ENCODE peak calls at places on chromosome 2, in nine cellular contexts. B, T, D, E, R, A, F, U and P are unnamed samples.

GRCh38 chr2:170404846-170405245 is 226.9 kb downstream of the MYO3B start:
- DNase-seq in U (no peak), R (no peak), T (no peak), E (no peak), D (no peak), F (no peak), B (no peak), A (no peak), P (no peak)

GRCh38 chr2:170828533-170828916 is 11.8 kb downstream of the GAD1 start:
- DNase-seq in U (no peak), D (no peak), B (no peak), R (no peak), T (no peak), F (no peak), E (no peak), A (no peak), P (no peak)

GRCh38 chr2:23273786-23274185 is 111.2 kb upstream of the KLHL29 start:
- DNase-seq in F (no peak), U (no peak), A (no peak), B (no peak), D (no peak), E (no peak), T (no peak), R (no peak), P (no peak)

GRCh38 chr2:55947759-55948158 is 24.2 kb upstream of the EFEMP1 start:
- DNase-seq in D (no peak), R (no peak), B (no peak), E (no peak), A (no peak), T (no peak), U (no peak), F (no peak), P (no peak)

GRCh38 chr2:190607657-190608357 is 41.1 kb upstream of the NAB1 start:
- DNase-seq in F (no peak), R (peak), E (no peak), U (no peak), B (no peak), D (no peak), A (no peak), T (no peak), P (no peak)

GRCh38 chr2:142020368-142020767 is 110.4 kb downstream of the LRP1B start:
- DNase-seq in B (no peak), R (no peak), F (no peak), E (no peak), D (no peak), T (no peak), A (no peak), U (no peak), P (no peak)

GRCh38 chr2:84383271-84383670 is 75.8 kb downstream of the SUCLG1 start:
- DNase-seq in F (no peak), D (no peak), T (no peak), B (no peak), U (no peak), E (no peak), A (no peak), R (no peak), P (no peak)

GRCh38 chr2:239936838-239937581 is 88.1 kb downstream of the NDUFA10 start:
- DNase-seq in D (no peak), B (no peak), U (no peak), F (no peak), E (peak), A (peak), R (no peak), T (no peak), P (peak)

GRCh38 chr2:120620025-120620793 is 115.5 kb upstream of the GLI2 start:
- DNase-seq in B (no peak), D (no peak), R (peak), T (no peak), F (peak), A (no peak), E (no peak), U (no peak), P (no peak)

GRCh38 chr2:8479298-8479697 is 202.6 kb upstream of the ID2 start:
- DNase-seq in T (no peak), R (no peak), U (no peak), B (no peak), F (no peak), D (no peak), E (no peak), A (no peak), P (no peak)

GRCh38 chr2:170432823-170433222 is 254.9 kb downstream of the MYO3B start:
- DNase-seq in E (no peak), R (no peak), A (no peak), B (no peak), U (no peak), T (no peak), D (no peak), F (no peak), P (no peak)

GRCh38 chr2:138207531-138207930 is 243.3 kb downstream of the HNMT start:
- DNase-seq in B (no peak), R (no peak), U (no peak), F (no peak), D (no peak), A (no peak), T (no peak), E (no peak), P (no peak)

GRCh38 chr2:39715095-39715494 is 49.4 kb downstream of the TMEM178A start:
- DNase-seq in R (no peak), U (no peak), A (no peak), D (no peak), E (no peak), B (no peak), T (no peak), F (no peak), P (no peak)

GRCh38 chr2:163698857-163699256 is 37.0 kb downstream of the FIGN start:
- DNase-seq in E (no peak), F (no peak), B (peak), A (no peak), U (no peak), D (no peak), T (no peak), R (no peak), P (no peak)

GRCh38 chr2:23291274-23291673 is 93.7 kb upstream of the KLHL29 start:
- DNase-seq in B (no peak), A (no peak), U (no peak), F (no peak), T (no peak), E (no peak), R (no peak), D (no peak), P (no peak)

GRCh38 chr2:179429060-179429471 is 164.4 kb upstream of the SESTD1 start:
- DNase-seq in A (no peak), F (no peak), E (no peak), T (no peak), B (peak), D (no peak), R (no peak), U (no peak), P (no peak)

GRCh38 chr2:141611-142010 is 95.3 kb upstream of the FAM110C start:
- DNase-seq in A (no peak), E (no peak), B (no peak), T (no peak), U (no peak), F (no peak), R (no peak), D (no peak), P (no peak)

GRCh38 chr2:133667-134593 is 87.6 kb upstream of the FAM110C start:
- DNase-seq in F (no peak), D (no peak), U (no peak), T (no peak), R (no peak), B (no peak), E (no peak), A (no peak), P (no peak)

GRCh38 chr2:136670-137069 is 90.4 kb upstream of the FAM110C start:
- DNase-seq in R (no peak), D (no peak), T (no peak), E (no peak), U (no peak), B (no peak), F (no peak), A (no peak), P (no peak)
- TF ChIP-seq CTCF in R (no peak), D (no peak), T (no peak), E (no peak), U (no peak), B (no peak), F (no peak), A (no peak), P (no peak)

DNA sequence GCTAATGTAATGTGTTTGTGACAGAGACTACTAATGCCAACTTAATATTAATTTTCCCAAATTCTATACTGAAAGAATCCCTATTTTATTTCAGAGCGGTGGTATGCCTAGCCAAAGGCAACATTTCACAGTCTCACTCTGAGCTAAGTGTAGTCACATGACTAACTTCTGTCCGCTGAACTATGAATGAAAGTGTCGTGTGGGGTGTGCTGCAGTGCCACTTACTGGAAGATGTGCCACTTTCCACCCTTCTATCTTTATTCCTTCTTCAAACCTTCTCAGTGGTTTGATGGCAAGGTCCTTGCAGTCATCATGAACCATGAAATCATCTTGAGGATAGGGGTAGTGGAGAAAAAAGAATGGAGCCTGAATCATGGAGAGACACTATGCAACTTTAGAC is 47.3 kb upstream of the C1D start:
- DNase-seq in U (no peak), F (no peak), R (no peak), B (no peak), D (no peak), A (no peak), T (no peak), E (no peak), P (no peak)
- TF ChIP-seq CTCF in U (no peak), F (no peak), R (peak), B (no peak), D (no peak), A (no peak), T (no peak), E (no peak), P (no peak)

GRCh38 chr2:172109256-172109655 is 6.6 kb upstream of the DLX2 start:
- DNase-seq in R (no peak), F (no peak), A (no peak), T (no peak), B (no peak), U (no peak), D (no peak), E (no peak), P (no peak)

GRCh38 chr2:172116107-172116506 is 13.4 kb upstream of the DLX2 start:
- DNase-seq in F (no peak), U (no peak), A (no peak), D (no peak), B (no peak), T (no peak), R (no peak), E (no peak), P (no peak)

GRCh38 chr2:172109670-172110421 is 7.1 kb upstream of the DLX2 start:
- DNase-seq in D (no peak), T (peak), F (no peak), A (no peak), U (no peak), B (peak), R (no peak), E (no peak), P (no peak)

GRCh38 chr2:172114579-172114978 is 11.9 kb upstream of the DLX2 start:
- DNase-seq in T (no peak), F (no peak), A (no peak), E (no peak), R (no peak), D (no peak), U (no peak), B (no peak), P (no peak)

DNA sequence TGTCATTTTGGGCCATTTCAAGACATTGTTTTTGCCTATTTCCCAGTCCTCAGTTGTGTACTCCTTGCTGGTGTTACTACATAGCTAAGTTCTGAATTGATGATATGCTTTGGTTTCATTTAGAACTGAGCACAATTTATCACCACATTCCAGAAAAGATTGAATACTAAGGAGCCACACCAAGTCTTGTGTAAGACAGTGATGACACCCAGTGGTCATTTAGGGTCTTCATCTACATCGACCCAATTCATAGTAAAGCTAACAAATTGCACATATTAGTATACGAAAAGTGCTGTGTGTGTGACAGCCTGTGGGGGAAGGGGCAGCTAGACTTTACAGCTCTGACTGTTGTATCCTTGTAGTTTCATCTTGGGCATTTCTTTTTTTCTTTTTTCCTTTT is 10.9 kb upstream of the DLX2 start:
- DNase-seq in F (no peak), E (no peak), A (no peak), B (peak), U (no peak), D (no peak), T (no peak), R (no peak), P (no peak)
- TF ChIP-seq CTCF in F (peak), E (peak), A (no peak), B (peak), U (peak), D (no peak), T (peak), R (peak), P (no peak)

DNA sequence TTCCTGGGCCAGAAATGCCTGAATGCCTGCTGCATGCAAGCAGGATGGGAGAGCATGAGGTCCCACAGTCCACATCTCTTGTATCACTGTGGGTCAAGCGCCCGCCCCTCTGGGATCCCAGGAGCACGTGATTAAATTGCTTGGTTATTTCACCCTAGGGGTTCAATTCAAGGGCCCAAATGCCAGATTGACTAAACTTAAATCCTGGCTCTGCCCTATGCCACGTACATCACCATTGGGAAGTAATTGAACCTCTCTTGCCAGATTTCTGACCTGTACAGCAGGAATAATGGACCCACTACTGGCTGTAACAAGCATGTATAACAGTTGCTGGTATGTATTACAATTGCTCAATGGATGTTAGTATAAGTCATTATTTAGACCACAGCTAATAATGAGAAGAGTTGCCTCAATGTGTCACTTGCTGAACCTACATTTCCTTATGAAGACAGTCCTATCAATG is 19.9 kb downstream of the FHL2 start:
- DNase-seq in T (no peak), U (no peak), A (no peak), E (no peak), F (no peak), R (no peak), B (no peak), D (no peak), P (no peak)
- TF ChIP-seq CTCF in T (no peak), U (no peak), A (no peak), E (no peak), F (no peak), R (no peak), B (no peak), D (no peak), P (no peak)

DNA sequence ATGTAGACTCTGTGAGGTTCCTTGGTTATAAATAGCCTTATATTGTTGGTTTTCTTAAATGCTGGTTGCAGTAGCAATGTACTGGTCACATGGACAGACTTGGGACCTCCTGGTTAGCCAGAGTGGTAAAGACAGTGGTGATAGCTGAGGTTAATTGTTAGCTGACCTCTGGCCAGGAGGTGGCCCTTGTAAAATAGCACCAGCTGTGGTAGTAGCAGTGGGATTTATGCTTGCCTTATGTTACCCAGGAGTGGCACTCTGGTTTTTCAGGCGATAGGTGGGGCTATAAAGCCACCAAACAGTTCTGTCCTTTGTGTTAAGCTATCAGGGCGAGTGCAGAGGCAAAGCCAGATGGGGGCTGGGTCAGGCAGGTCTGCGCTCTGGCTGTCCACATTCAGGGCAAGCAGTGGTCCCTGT is 94.8 kb upstream of the SRD5A2 start:
- DNase-seq in D (no peak), E (no peak), F (no peak), A (no peak), R (peak), U (no peak), B (peak), T (peak), P (no peak)
- TF ChIP-seq CTCF in D (no peak), E (no peak), F (no peak), A (no peak), R (peak), U (no peak), B (peak), T (no peak), P (no peak)

GRCh38 chr2:205835982-205836381 is 153.7 kb downstream of the NRP2 start:
- DNase-seq in A (no peak), B (no peak), E (no peak), U (no peak), D (no peak), T (no peak), F (no peak), R (no peak), P (no peak)

GRCh38 chr2:205834776-205835175 is 152.5 kb downstream of the NRP2 start:
- DNase-seq in F (no peak), U (no peak), T (no peak), B (no peak), E (no peak), A (no peak), D (no peak), R (no peak), P (no peak)

GRCh38 chr2:205833874-205834273 is 151.6 kb downstream of the NRP2 start:
- DNase-seq in T (no peak), R (no peak), F (no peak), A (no peak), U (no peak), B (no peak), E (no peak), D (no peak), P (no peak)

GRCh38 chr2:205837663-205838062 is 155.4 kb downstream of the NRP2 start:
- DNase-seq in U (no peak), T (no peak), A (no peak), B (no peak), F (no peak), D (no peak), E (no peak), R (no peak), P (no peak)

DNA sequence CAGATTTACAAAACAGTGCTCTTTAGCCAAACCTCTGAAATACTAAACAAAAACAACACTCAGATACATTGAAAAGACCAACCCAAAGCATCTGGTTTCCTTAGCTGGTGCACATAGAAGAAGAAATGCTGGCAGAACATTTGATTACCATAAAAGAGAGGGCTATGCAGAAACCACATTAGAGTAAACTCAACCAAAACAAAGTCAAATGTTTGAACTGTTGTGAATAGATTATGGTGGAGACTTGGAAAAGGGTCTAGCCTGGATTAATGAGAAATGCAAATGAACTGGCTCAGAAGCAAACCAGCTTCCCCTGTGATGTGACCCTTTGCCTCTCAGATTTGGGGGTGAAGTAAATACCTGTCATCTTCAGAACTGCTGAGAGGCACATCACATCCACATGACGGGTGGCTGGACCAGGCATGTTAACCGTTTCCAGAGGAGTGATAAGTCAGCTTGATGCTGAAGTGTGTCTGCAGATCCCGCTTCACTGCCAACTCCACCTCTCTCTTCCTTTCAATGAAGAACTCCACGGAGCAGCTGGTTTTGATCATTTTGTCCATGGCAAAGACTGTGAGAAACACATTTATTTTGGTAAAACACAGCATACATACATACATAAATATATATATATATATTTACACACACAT is 153.1 kb downstream of the NRP2 start:
- DNase-seq in T (no peak), E (no peak), R (no peak), B (no peak), F (no peak), U (no peak), A (no peak), D (no peak), P (no peak)
- TF ChIP-seq CTCF in T (no peak), E (no peak), R (no peak), B (no peak), F (no peak), U (no peak), A (no peak), D (no peak), P (no peak)

DNA sequence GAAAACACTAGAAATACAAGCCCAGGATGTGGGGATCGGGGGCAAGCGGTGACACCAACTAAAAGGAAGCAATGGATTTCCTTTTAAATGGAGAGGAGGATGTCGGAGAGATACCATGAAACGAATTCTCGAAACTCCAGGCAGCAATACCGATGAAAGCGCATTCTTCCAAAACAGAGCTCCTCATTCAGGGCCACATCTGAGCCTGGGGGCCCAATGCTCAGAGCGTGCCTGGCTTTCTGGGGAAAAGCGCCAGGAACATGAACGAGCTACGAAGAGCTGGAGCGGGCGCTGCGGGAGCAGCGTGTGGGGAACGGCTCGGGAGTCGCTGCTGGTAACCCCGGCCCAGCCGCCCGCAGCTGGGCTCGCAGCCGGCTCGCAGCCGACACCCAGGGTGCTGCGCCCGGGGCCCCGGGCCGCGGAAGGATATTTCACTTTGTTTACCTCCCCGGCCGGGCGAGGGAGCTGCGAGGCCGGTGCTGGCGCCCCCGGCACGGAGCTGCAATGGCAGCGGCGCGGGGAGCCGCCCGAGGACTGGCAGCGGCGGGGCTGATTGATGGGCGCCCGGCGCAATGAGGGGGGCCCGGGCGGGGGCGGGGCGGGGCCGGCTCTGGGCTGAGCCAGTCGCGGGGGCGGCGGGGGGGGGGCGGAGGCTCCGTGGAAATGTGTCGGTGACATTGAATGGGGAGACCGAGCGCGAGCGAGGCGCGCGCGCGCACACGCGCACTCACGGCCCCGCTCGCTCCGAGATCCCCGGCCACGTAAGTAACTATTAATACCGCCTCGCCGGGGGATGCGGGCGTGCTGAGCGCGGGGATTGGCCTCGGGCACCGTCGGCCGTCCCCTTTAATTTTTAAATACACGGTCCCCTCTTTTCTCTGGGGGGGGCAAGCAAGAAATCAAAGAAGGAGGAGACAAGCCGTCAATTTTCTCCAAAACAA is at the start of gene TRIB2:
- DNase-seq in A (peak), D (peak), F (no peak), E (peak), R (peak), U (peak), T (peak), B (peak), P (no peak)
- TF ChIP-seq CTCF in A (no peak), D (peak), F (no peak), E (no peak), R (no peak), U (peak), T (no peak), B (no peak), P (peak)

GRCh38 chr2:6356127-6356761 is 509.5 kb downstream of the CMPK2 start:
- DNase-seq in U (no peak), D (no peak), T (no peak), R (no peak), B (no peak), A (no peak), F (no peak), E (no peak), P (no peak)
- TF ChIP-seq CTCF in U (no peak), D (no peak), T (no peak), R (no peak), B (no peak), A (no peak), F (no peak), E (no peak), P (no peak)

GRCh38 chr2:104733544-104733943 is 120.4 kb upstream of the POU3F3 start:
- DNase-seq in R (peak), E (no peak), T (no peak), F (no peak), A (no peak), U (no peak), B (peak), D (no peak), P (no peak)
- TF ChIP-seq CTCF in R (peak), E (peak), T (peak), F (no peak), A (no peak), U (no peak), B (peak), D (no peak), P (peak)